ENCODE peak calls at places on chromosomes 13 and 19, in ten cellular contexts. L is neuronal stem cell, J is thoracic aorta, P is GM23338, T is ascending aorta, E is psoas muscle, D is body of pancreas, B is upper lobe of right lung, S is cardiac muscle cell, R is right lobe of liver. C is an unnamed sample. For H3K4me1, the result is how much of the 10 kb centered on the place peaks cover.

GRCh38 chr19:12733369-12733896 is 1.1 kb downstream of the TRIR start:
- DNase-seq in T (no peak), L (peak), P (peak), D (no peak), E (no peak), B (no peak), R (peak), S (no peak), J (no peak), C (peak)

GRCh38 chr13:74136089-74136658 is 2.0 kb upstream of the KLF12 start:
- DNase-seq in L (no peak), D (no peak), E (peak), R (peak), T (peak), S (peak), J (no peak), P (peak), B (peak), C (peak)

GRCh38 chr13:40660692-40661091 is 5.7 kb downstream of the FOXO1 start:
- DNase-seq in S (no peak), B (no peak), J (no peak), D (no peak), R (no peak), P (no peak), L (no peak), E (no peak), T (no peak), C (no peak)

GRCh38 chr19:6744381-6745288 is 5.2 kb downstream of the TRIP10 start:
- DNase-seq in L (no peak), T (peak), B (peak), R (peak), E (peak), P (no peak), J (no peak), D (peak), S (peak), C (peak)

GRCh38 chr19:48415395-48415794 is 21.9 kb downstream of the GRIN2D start:
- DNase-seq in J (no peak), S (peak), L (no peak), R (peak), B (peak), T (peak), D (peak), P (peak), E (peak), C (peak)

GRCh38 chr13:34070006-34070405 is 252.1 kb downstream of the RFC3 start:
- DNase-seq in R (no peak), P (no peak), S (no peak), L (no peak), D (no peak), B (no peak), E (no peak), J (no peak), T (no peak), C (no peak)

GRCh38 chr19:29940971-29941585 is 961 bp upstream of the URI1 start:
- DNase-seq in S (no peak), B (no peak), L (no peak), P (no peak), J (no peak), R (no peak), T (no peak), E (no peak), D (no peak), C (no peak)

GRCh38 chr19:47573076-47574026 is at the start of gene ZNF541:
- DNase-seq in L (no peak), S (no peak), J (peak), T (peak), B (peak), E (peak), D (peak), P (peak), R (peak), C (no peak)

GRCh38 chr13:47232516-47232915 is 335.7 kb upstream of the HTR2A start:
- DNase-seq in J (no peak), P (no peak), L (no peak), S (no peak), D (no peak), E (no peak), B (no peak), T (no peak), R (no peak), C (no peak)

DNA sequence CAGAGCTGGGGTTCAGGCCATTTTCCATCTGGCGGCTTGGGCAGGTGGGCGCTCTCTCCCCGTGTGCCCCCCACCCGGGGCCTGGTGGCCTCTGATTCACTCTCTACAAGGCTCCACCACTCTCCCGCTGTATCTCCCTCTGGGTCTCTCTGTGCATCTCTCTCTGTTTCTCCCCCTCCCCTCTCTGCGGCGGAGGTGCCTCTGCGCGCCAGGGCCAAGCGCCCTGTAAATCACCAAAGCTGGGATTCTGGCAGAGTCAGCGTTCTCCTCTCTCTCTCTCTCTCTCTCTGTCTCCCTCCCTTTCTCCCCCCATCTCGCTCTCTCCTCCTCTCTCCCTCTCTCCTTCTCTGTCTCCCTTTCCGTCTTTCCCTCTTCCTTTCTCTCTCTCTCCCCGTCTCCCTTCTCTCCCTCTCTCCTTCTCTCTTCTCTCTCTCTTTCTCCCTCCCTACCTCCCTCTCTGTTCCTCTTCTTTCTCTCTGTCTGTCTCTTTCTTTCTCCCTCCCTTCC is 3.9 kb downstream of the NFIC start:
- DNase-seq in L (no peak), B (no peak), R (no peak), S (no peak), E (peak), J (no peak), D (peak), P (peak), T (no peak), C (no peak)
- H3K4me1 ChIP-seq in L (under half), B (under half), R (under half), S (under half), E (under half), J (under half), D (half or more), P (under half), T (under half), C (under half)

DNA sequence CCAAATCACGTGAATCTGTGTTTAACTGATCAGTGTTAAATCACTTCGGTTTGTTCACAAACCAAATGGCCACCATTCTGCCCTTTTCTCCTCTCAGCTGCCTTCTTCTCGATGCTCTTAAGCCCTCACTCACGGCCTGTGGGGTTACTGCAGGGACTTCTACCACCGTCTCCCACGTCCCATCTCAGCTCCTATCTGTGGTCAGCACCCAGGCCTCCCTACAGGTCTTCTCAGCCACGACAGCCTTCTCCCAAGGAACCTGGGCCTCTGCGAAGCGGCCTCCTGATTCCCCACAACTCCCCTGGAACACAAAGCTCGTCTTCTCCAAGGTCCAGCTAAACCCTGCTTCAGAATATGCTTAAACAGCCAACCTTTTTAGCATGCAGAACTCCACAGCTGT is 103.8 kb downstream of the COL4A2 start:
- DNase-seq in R (no peak), P (no peak), S (no peak), L (no peak), B (no peak), J (no peak), T (peak), E (no peak), D (no peak), C (no peak)
- H3K27ac ChIP-seq in R (peak), P (no peak), S (peak), L (no peak), B (peak), J (peak), T (peak), E (peak), D (peak), C (peak)

GRCh38 chr13:98370806-98371553 is 193.9 kb upstream of the RNF113B start:
- DNase-seq in L (no peak), P (no peak), E (peak), S (peak), D (peak), J (no peak), R (no peak), B (no peak), T (no peak), C (no peak)
- H3K4me3 ChIP-seq in L (no peak), P (no peak), E (no peak), S (no peak), D (no peak), J (no peak), R (no peak), B (no peak), T (no peak), C (no peak)

DNA sequence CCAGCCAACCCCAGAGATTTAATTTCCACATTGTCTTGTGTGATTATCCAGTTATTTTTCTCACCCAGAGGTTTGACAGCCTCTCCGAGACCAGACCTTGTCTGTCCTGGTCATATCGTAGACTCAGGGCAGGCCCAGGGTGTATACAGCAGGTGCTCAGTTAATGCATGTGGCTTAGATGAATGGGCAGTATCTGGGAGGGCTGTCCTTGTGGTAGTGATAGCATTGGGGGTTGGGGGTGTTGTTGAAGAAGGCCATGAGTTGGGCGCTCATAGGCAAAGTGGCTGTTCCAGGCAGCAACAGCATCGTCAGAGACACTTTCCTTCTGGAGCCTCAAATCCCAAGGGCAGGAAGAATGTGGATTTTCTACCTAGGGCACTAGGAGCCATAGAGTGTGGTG is 16.9 kb downstream of the MAST3 start:
- DNase-seq in B (no peak), J (no peak), L (no peak), T (no peak), S (no peak), R (no peak), P (no peak), E (no peak), D (no peak), C (no peak)
- H3K4me1 ChIP-seq in B (under half), J (under half), L (under half), T (under half), S (under half), R (under half), P (under half), E (under half), D (half or more), C (under half)

GRCh38 chr13:49997935-49998334 is 1.1 kb downstream of the TRIM13 start:
- DNase-seq in S (no peak), P (peak), J (no peak), E (no peak), D (no peak), B (no peak), T (no peak), L (no peak), R (no peak), C (no peak)
- H3K27ac ChIP-seq in S (peak), P (peak), J (peak), E (peak), D (peak), B (peak), T (peak), L (peak), R (peak), C (no peak)

GRCh38 chr13:79196366-79196765 is 209.7 kb downstream of the RBM26 start:
- DNase-seq in R (no peak), P (no peak), T (no peak), D (no peak), E (no peak), B (no peak), J (no peak), L (no peak), S (no peak), C (no peak)

GRCh38 chr13:79190932-79191331 is 215.1 kb downstream of the RBM26 start:
- DNase-seq in T (no peak), D (no peak), J (no peak), L (no peak), E (no peak), B (no peak), R (no peak), S (no peak), P (no peak), C (no peak)

GRCh38 chr13:79197933-79198332 is 208.1 kb downstream of the RBM26 start:
- DNase-seq in L (no peak), B (no peak), T (no peak), P (peak), D (no peak), E (no peak), S (no peak), R (no peak), J (no peak), C (no peak)

GRCh38 chr13:79194727-79195126 is 211.3 kb downstream of the RBM26 start:
- DNase-seq in L (no peak), J (no peak), R (no peak), S (no peak), P (no peak), B (no peak), E (no peak), T (no peak), D (no peak), C (no peak)

DNA sequence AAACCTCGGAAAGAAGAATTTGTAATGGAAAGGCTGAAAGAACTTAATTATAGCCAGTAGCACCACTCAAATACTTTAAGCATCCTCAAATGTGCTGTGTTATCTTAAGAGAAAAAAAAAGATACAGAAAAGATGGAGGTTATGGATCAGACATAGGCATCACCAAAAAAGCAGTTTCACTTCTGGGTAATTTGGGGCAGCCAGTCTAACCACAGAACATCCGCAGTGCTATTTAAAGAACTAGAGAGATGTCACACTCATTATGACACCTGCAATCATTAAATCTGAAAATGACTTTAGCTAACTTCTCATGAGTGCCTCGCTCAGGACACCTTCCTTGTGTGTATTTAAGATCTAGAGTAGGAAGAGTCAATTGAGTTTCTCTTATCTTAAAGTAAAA is 211.8 kb downstream of the RBM26 start:
- DNase-seq in R (no peak), B (no peak), E (no peak), L (no peak), T (no peak), S (no peak), P (no peak), D (no peak), J (no peak), C (no peak)
- H3K4me3 ChIP-seq in R (no peak), B (no peak), E (no peak), L (no peak), T (no peak), S (no peak), P (no peak), D (no peak), J (no peak), C (no peak)

GRCh38 chr13:48494874-48495273 is 38.0 kb downstream of the RCBTB2 start:
- DNase-seq in S (no peak), D (no peak), P (no peak), T (no peak), E (no peak), L (no peak), B (no peak), R (no peak), J (no peak), C (no peak)

GRCh38 chr13:48491423-48492122 is 41.3 kb downstream of the RCBTB2 start:
- DNase-seq in J (no peak), B (no peak), T (no peak), S (no peak), E (no peak), P (no peak), R (no peak), L (no peak), D (no peak), C (no peak)

GRCh38 chr13:48492123-48493075 is 40.5 kb downstream of the RCBTB2 start:
- DNase-seq in P (no peak), L (no peak), B (peak), D (peak), J (no peak), R (peak), E (peak), T (peak), S (peak), C (no peak)

GRCh38 chr13:48493076-48493765 is 39.7 kb downstream of the RCBTB2 start:
- DNase-seq in L (no peak), D (no peak), P (no peak), J (no peak), T (no peak), S (no peak), B (no peak), E (no peak), R (no peak), C (no peak)

GRCh38 chr13:48493851-48494250 is 39.0 kb downstream of the RCBTB2 start:
- DNase-seq in E (no peak), J (no peak), P (no peak), S (no peak), T (no peak), D (no peak), B (no peak), R (no peak), L (no peak), C (peak)
- H3K4me1 ChIP-seq in E (under half), J (under half), P (under half), S (under half), T (under half), D (under half), B (under half), R (under half), L (under half), C (under half)

GRCh38 chr19:17883627-17884413 is 12.1 kb downstream of the SLC5A5 start:
- DNase-seq in R (no peak), S (no peak), J (no peak), L (no peak), B (no peak), D (no peak), T (no peak), P (peak), E (no peak), C (no peak)
- H3K27ac ChIP-seq in R (no peak), S (no peak), J (no peak), L (no peak), B (no peak), D (no peak), T (no peak), P (no peak), E (no peak), C (no peak)